ENCODE peak calls at places on chromosomes 4 and X, in ten cellular contexts. Q is ELF-1; D is stimulated activated CD4-positive, alpha-beta T cell treated with anti-CD3 and anti-CD28 coated beads, Interleukin-15, amount 100 ng/mL, for 1 hour; K is activated gamma-delta T cell treated with anti-CD3 and anti-CD28 coated beads, Interleukin-2, amount 50 U/mL, for 16 hours; F is fibroblast of mammary gland; G is aorta; J is Ammon's horn; V is stimulated activated CD8-positive, alpha-beta memory T cell treated with anti-CD3 and anti-CD28 coated beads, Interleukin-15, amount 100 ng/mL, for 24 hours; C is NCI-H187; E is non-pigmented ciliary epithelial cell. H is an unnamed sample.

GRCh38 chr4:125482822-125483221 is 168.1 kb downstream of the FAT4 start:
- DNase-seq in V (no peak), F (no peak), Q (no peak), D (no peak), K (no peak), C (no peak), E (no peak), G (no peak), J (no peak), H (no peak)

GRCh38 chrX:70174754-70175153 is 2.5 kb upstream of the DGAT2L6 start:
- DNase-seq in F (peak), D (no peak), J (no peak), G (no peak), E (no peak), K (no peak), Q (no peak), V (no peak), C (no peak), H (no peak)

GRCh38 chr4:73197220-73197619 is 61.4 kb downstream of the ANKRD17 start:
- DNase-seq in C (no peak), V (no peak), K (no peak), F (no peak), Q (no peak), J (no peak), D (no peak), E (no peak), G (no peak), H (no peak)

GRCh38 chrX:1246816-1247215 is 21.8 kb upstream of the CSF2RA start:
- DNase-seq in D (peak), C (no peak), Q (peak), K (peak), E (no peak), V (peak), F (peak), G (peak), J (peak), H (no peak)

GRCh38 chrX:102067966-102068723 is 57.3 kb upstream of the TCEAL2 start:
- DNase-seq in F (peak), K (no peak), G (no peak), C (no peak), V (no peak), D (no peak), Q (peak), J (peak), E (no peak), H (no peak)

GRCh38 chr4:100340534-100341364 is 150.5 kb upstream of the DDIT4L start:
- DNase-seq in C (no peak), F (peak), Q (no peak), D (no peak), E (peak), J (peak), K (no peak), G (no peak), V (no peak), H (no peak)

GRCh38 chrX:48626401-48627298 is 29.4 kb downstream of the WDR13 start:
- DNase-seq in C (no peak), G (no peak), F (peak), Q (no peak), V (no peak), D (no peak), J (no peak), E (no peak), K (no peak), H (no peak)

GRCh38 chr4:168220893-168221292 is 97.7 kb downstream of the DDX60 start:
- DNase-seq in K (no peak), V (no peak), J (no peak), E (no peak), Q (no peak), G (no peak), F (peak), C (no peak), D (no peak), H (no peak)

GRCh38 chr4:99323761-99324160 is 2.6 kb upstream of the ADH1B start:
- DNase-seq in V (no peak), Q (no peak), G (no peak), E (no peak), C (no peak), K (no peak), F (peak), D (no peak), J (no peak), H (no peak)

GRCh38 chr4:184765473-184766346 is 31.8 kb upstream of the CENPU start:
- DNase-seq in G (no peak), E (no peak), Q (no peak), D (no peak), C (no peak), F (no peak), J (no peak), V (no peak), K (no peak), H (no peak)

GRCh38 chr4:19879330-19879729 is 372.4 kb upstream of the SLIT2 start:
- DNase-seq in D (no peak), V (no peak), E (no peak), C (no peak), K (no peak), J (no peak), Q (peak), G (no peak), F (no peak), H (no peak)